ENCODE peak calls at places on chromosome 21, in ten cellular contexts. S, F, C, K, I, N, O, H, A and D are unnamed samples.

GRCh38 chr21:16305686-16306085 is 575.9 kb downstream of the USP25 start:
- DNase-seq in S (no peak), F (no peak), C (no peak), K (no peak), I (no peak), N (peak; percentile 44), O (peak; percentile 85), H (no peak), A (no peak), D (no peak)

GRCh38 chr21:15826147-15826780 is 96.5 kb downstream of the USP25 start:
- DNase-seq in S (no peak), F (peak; percentile 54), C (no peak), K (no peak), I (no peak), N (peak; percentile 60), O (peak; percentile 74), H (peak; percentile 61), A (no peak), D (no peak)

GRCh38 chr21:37375866-37376574 is 9.4 kb downstream of the DYRK1A start:
- DNase-seq in S (no peak), F (no peak), C (no peak), K (no peak), I (no peak), N (no peak), O (no peak), H (no peak), A (no peak), D (no peak)

GRCh38 chr21:34909492-34910292 is 139.4 kb downstream of the RUNX1 start:
- DNase-seq in S (no peak), F (peak; percentile 51), C (peak; percentile 50), K (no peak), I (no peak), N (peak; percentile 31), O (no peak), H (peak; percentile 72), A (no peak), D (no peak)

GRCh38 chr21:15437873-15438272 is 291.9 kb upstream of the USP25 start:
- DNase-seq in S (no peak), F (no peak), C (no peak), K (no peak), I (no peak), N (peak; percentile 39), O (peak; percentile 14), H (peak; percentile 23), A (no peak), D (no peak)

GRCh38 chr21:46639489-46640386 is 4.3 kb downstream of the PRMT2 start:
- DNase-seq in S (no peak), F (peak; percentile 16), C (no peak), K (no peak), I (no peak), N (peak; percentile 48), O (peak; percentile 62), H (peak; percentile 49), A (no peak), D (no peak)

GRCh38 chr21:44761011-44761729 is 40.5 kb downstream of the UBE2G2 start:
- DNase-seq in S (no peak), F (no peak), C (no peak), K (no peak), I (peak; percentile 3), N (no peak), O (no peak), H (no peak), A (no peak), D (no peak)

GRCh38 chr21:17597680-17598079 is 15.0 kb downstream of the BTG3 start:
- DNase-seq in S (no peak), F (no peak), C (no peak), K (no peak), I (no peak), N (no peak), O (no peak), H (no peak), A (no peak), D (no peak)

GRCh38 chr21:35976929-35977328 is 83.4 kb downstream of the SETD4 start:
- DNase-seq in S (no peak), F (no peak), C (no peak), K (no peak), I (no peak), N (no peak), O (no peak), H (no peak), A (no peak), D (no peak)

DNA sequence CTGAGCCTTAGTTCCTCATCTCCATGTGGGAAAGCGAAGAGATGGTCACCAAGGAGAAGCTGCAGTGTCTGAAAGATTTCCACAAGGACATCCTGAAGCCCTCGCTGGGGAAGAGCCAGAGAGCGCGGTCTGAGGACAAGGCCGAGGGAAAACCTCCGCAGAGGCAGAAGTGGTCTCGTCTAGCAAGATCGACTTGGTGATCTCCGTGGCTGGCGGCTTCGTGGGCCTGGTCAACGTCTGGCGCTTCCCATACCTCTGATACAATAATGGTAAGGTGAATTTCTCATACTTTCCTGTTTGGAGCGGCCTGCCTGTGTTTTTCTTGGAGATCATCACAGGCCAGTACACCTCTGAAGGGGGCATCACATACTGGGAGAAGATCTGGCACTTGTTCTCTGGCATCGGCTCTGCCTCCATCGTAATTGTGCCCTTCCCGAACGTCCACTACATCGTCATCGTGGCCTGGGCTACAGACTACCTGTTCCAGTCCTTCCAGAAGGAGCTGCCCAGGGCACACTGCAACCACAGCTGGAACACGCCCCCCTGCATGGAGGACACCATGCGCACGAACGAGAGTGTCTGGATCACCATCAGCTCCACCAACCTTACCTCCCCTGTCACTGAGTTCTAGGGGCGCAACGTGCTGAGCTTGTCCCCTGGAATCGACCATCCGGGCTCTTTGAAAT is 841.1 kb upstream of the TMPRSS15 start:
- DNase-seq in S (no peak), F (no peak), C (peak; percentile 30), K (no peak), I (no peak), N (no peak), O (no peak), H (no peak), A (no peak), D (no peak)
- H3K27ac ChIP-seq in S (no peak overlapping the region), F (no peak overlapping the region), C (no peak overlapping the region), K (no peak overlapping the region), I (no peak overlapping the region), N (no peak overlapping the region), O (no peak overlapping the region), H (no peak overlapping the region), A (no peak overlapping the region), D (no peak overlapping the region)

GRCh38 chr21:33300701-33301631 is 23.8 kb upstream of the IFNAR1 start:
- DNase-seq in S (no peak), F (no peak), C (no peak), K (no peak), I (no peak), N (peak; percentile 11), O (peak; percentile 66), H (no peak), A (no peak), D (no peak)
- H3K4me1 ChIP-seq in S (peaks cover 34% of the 10 kb centered on the region), F (peaks cover 5% of the 10 kb centered on the region), C (no peaks in the 10 kb centered on the region), K (peaks cover 40% of the 10 kb centered on the region), I (no peaks in the 10 kb centered on the region), N (no peaks in the 10 kb centered on the region), O (peaks cover 26% of the 10 kb centered on the region), H (no peaks in the 10 kb centered on the region), A (peaks cover 36% of the 10 kb centered on the region), D (peaks cover 7% of the 10 kb centered on the region)

DNA sequence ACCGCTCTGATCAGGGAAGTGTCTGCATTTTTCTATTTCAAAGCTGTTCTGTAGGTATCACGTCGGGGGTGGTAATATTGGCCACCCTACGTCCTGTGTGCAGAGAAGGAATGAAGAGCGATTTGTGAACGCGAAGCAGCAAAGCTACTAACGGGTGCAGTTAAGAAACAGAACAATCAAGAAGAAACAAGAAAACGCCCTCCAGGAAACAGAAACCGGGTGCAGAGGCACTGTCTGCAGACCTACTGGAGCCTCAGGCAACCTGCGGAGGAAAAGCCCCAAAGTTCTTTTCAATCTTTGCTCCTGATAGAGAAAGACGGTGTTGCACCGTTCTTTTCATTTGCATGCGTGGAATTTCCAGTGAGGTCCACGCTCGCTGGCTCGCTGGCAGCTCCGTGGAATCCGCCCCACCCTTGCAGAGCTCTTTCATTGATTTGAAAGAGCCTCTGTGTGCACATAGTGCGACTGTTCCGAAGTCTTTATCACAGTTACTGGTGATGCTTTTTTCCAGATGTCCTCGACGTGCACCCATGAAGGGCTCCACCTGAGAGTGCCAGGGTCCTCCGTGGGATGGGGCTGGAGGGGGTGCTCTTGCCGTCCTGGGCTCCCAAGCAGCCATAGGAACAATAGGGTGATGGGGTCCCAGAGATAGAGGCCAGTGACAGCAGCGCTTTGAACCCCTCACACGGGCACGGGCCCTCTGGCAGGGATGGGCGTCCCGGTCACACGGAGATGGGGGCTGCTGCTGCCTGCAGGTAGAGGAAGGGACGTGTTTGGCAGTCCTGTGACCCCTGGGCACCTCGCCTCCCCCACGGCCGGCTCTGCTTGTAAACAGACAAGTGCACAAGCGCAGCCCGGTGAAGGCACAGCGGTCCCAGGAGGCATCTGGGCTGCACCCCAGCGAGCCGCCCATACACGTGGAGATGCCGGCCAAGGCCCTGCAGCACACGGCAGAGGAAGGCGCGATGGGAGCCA is 36.8 kb upstream of the PDE9A start:
- DNase-seq in S (no peak), F (no peak), C (no peak), K (no peak), I (no peak), N (no peak), O (no peak), H (no peak), A (no peak), D (no peak)
- H3K4me3 ChIP-seq in S (peak overlapping the region; percentile 32), F (no peak overlapping the region), C (no peak overlapping the region), K (peak overlapping the region; percentile 33), I (no peak overlapping the region), N (no peak overlapping the region), O (no peak overlapping the region), H (no peak overlapping the region), A (peak overlapping the region; percentile 42), D (no peak overlapping the region)

GRCh38 chr21:38773108-38774061 is 32.3 kb upstream of the ETS2 start:
- DNase-seq in S (no peak), F (peak; percentile 99), C (peak; percentile 75), K (no peak), I (peak; percentile 85), N (peak; percentile 91), O (peak; percentile 91), H (peak; percentile 98), A (no peak), D (peak; percentile 97)

GRCh38 chr21:38771536-38771935 is 34.2 kb upstream of the ETS2 start:
- DNase-seq in S (no peak), F (peak; percentile 33), C (no peak), K (no peak), I (no peak), N (no peak), O (no peak), H (no peak), A (no peak), D (no peak)

GRCh38 chr21:38769253-38769780 is 36.4 kb upstream of the ETS2 start:
- DNase-seq in S (no peak), F (peak; percentile 94), C (peak; percentile 65), K (no peak), I (no peak), N (peak; percentile 25), O (no peak), H (peak; percentile 84), A (no peak), D (peak; percentile 96)

GRCh38 chr21:38768385-38769071 is 37.2 kb upstream of the ETS2 start:
- DNase-seq in S (no peak), F (peak; percentile 100), C (no peak), K (no peak), I (no peak), N (peak; percentile 79), O (no peak), H (peak; percentile 99), A (no peak), D (peak; percentile 96)

DNA sequence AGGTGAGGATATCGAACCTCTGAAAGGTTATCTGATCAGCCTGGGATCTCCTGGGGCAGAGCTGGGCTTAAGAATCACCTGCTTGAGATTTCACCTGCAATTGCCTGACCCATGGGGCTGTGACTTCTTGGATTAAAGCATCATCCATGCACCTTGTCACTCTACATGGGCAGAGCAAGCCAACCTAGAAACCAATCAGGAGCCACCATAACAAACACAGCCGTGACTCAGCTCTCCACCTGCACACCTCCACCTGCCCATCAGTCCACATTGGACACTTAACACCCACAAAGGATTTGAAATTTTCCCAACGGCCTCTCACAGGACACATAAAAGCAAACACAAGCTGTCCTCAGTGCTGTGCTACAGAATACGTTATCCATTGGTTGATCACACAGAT is 35.1 kb upstream of the ETS2 start:
- DNase-seq in S (no peak), F (no peak), C (no peak), K (no peak), I (no peak), N (no peak), O (no peak), H (no peak), A (no peak), D (no peak)
- H3K27ac ChIP-seq in S (no peak overlapping the region), F (peak overlapping the region; percentile 29), C (no peak overlapping the region), K (no peak overlapping the region), I (no peak overlapping the region), N (no peak overlapping the region), O (no peak overlapping the region), H (no peak overlapping the region), A (no peak overlapping the region), D (peak overlapping the region; percentile 96)